ENCODE peak calls at places on chromosome 11, in five cellular contexts. W is astrocyte of the hippocampus, K is NCI-H1105 treated with DMSO at 0.1 percent for 48 hours, I is HT1080, B is renal cortical epithelial cell. Q is an unnamed sample.

GRCh38 chr11:107565219-107565937 is at the start of gene ALKBH8:
- DNase-seq in W (peak; percentile 86), K (peak; percentile 77), I (peak; percentile 77), B (peak; percentile 50), Q (peak; percentile 67)

GRCh38 chr11:10858505-10859360 is 880 bp upstream of the ZBED5 start:
- DNase-seq in W (no peak), K (peak; percentile 75), I (no peak), B (peak; percentile 19), Q (peak; percentile 45)

GRCh38 chr11:77377734-77378133 is 76.2 kb upstream of the GDPD4 start:
- DNase-seq in W (no peak), K (no peak), I (peak; percentile 79), B (no peak), Q (no peak)

GRCh38 chr11:102615077-102615893 is 9.8 kb downstream of the MMP20 start:
- DNase-seq in W (no peak), K (no peak), I (peak; percentile 68), B (no peak), Q (no peak)

GRCh38 chr11:69657456-69657910 is 16.5 kb downstream of the CCND1 start:
- DNase-seq in W (no peak), K (no peak), I (no peak), B (no peak), Q (no peak)

GRCh38 chr11:106304274-106304673 is 226.8 kb downstream of the AASDHPPT start:
- DNase-seq in W (peak; percentile 74), K (no peak), I (peak; percentile 34), B (peak; percentile 65), Q (no peak)

GRCh38 chr11:14644396-14645246 is 1.0 kb downstream of the PDE3B start:
- DNase-seq in W (peak; percentile 63), K (peak; percentile 73), I (peak; percentile 6), B (no peak), Q (peak; percentile 35)

GRCh38 chr11:103055174-103055890 is 36.6 kb downstream of the DCUN1D5 start:
- DNase-seq in W (peak; percentile 40), K (peak; percentile 37), I (peak; percentile 17), B (peak; percentile 63), Q (no peak)

GRCh38 chr11:71501071-71501985 is 25.7 kb upstream of the KRTAP5-7 start:
- DNase-seq in W (no peak), K (no peak), I (no peak), B (no peak), Q (no peak)

GRCh38 chr11:206002-206384 is 1.2 kb downstream of the BET1L start:
- DNase-seq in W (no peak), K (no peak), I (no peak), B (no peak), Q (no peak)

GRCh38 chr11:117876341-117877119 is at the start of gene FXYD6:
- DNase-seq in W (peak; percentile 76), K (peak; percentile 90), I (no peak), B (no peak), Q (peak; percentile 65)

GRCh38 chr11:18145025-18145424 is 12.7 kb downstream of the MRGPRX3 start:
- DNase-seq in W (no peak), K (no peak), I (no peak), B (no peak), Q (no peak)

GRCh38 chr11:43632171-43632570 is 48.4 kb upstream of the HSD17B12 start:
- DNase-seq in W (no peak), K (no peak), I (peak; percentile 78), B (no peak), Q (no peak)

GRCh38 chr11:47857485-47858168 is 9.5 kb upstream of the NUP160 start:
- DNase-seq in W (no peak), K (no peak), I (no peak), B (no peak), Q (no peak)

GRCh38 chr11:73728000-73728399 is 32.9 kb downstream of the RAB6A start:
- DNase-seq in W (no peak), K (no peak), I (no peak), B (no peak), Q (no peak)

GRCh38 chr11:44286268-44286880 is 23.6 kb downstream of the ALX4 start:
- DNase-seq in W (peak; percentile 60), K (peak; percentile 74), I (peak; percentile 41), B (peak; percentile 26), Q (peak; percentile 79)

GRCh38 chr11:66285250-66285947 is 3.5 kb downstream of the YIF1A start:
- DNase-seq in W (no peak), K (no peak), I (no peak), B (no peak), Q (no peak)

GRCh38 chr11:134032501-134033091 is 36.3 kb upstream of the JAM3 start:
- DNase-seq in W (no peak), K (no peak), I (no peak), B (no peak), Q (no peak)

GRCh38 chr11:47171856-47172255 is 4.8 kb downstream of the ARFGAP2 start:
- DNase-seq in W (no peak), K (no peak), I (no peak), B (no peak), Q (no peak)

GRCh38 chr11:45104790-45105084 is 41.7 kb upstream of the PRDM11 start:
- DNase-seq in W (no peak), K (no peak), I (no peak), B (no peak), Q (no peak)

GRCh38 chr11:12077535-12078280 is 32.7 kb upstream of the MICAL2 start:
- DNase-seq in W (no peak), K (no peak), I (peak; percentile 88), B (peak; percentile 40), Q (no peak)

GRCh38 chr11:119380816-119381185 is 689 bp downstream of the USP2 start:
- DNase-seq in W (peak; percentile 33), K (no peak), I (no peak), B (no peak), Q (no peak)

GRCh38 chr11:119509969-119510401 is 87.0 kb upstream of the THY1 start:
- DNase-seq in W (peak; percentile 83), K (no peak), I (peak; percentile 61), B (peak; percentile 56), Q (no peak)

GRCh38 chr11:767238-767637 is 10.0 kb downstream of the GATD1 start:
- DNase-seq in W (no peak), K (no peak), I (no peak), B (no peak), Q (no peak)

GRCh38 chr11:119195680-119196079 is 10.4 kb downstream of the NHERF4 start:
- DNase-seq in W (peak; percentile 55), K (no peak), I (peak; percentile 47), B (peak; percentile 49), Q (no peak)

GRCh38 chr11:335779-336665 is 15.4 kb upstream of the IFITM3 start:
- DNase-seq in W (peak; percentile 51), K (no peak), I (no peak), B (no peak), Q (no peak)

GRCh38 chr11:18312663-18313420 is 9.1 kb downstream of the HPS5 start:
- DNase-seq in W (peak; percentile 67), K (no peak), I (no peak), B (peak; percentile 80), Q (no peak)

GRCh38 chr11:130145975-130146776 is 13.4 kb upstream of the ST14 start:
- DNase-seq in W (no peak), K (no peak), I (peak; percentile 54), B (peak; percentile 68), Q (no peak)

Q was measured in neural crest cell.